ENCODE peak calls at places on chromosomes 7 and 10, in six cellular contexts. W is neuronal stem cell, R is colonic mucosa, G is pancreas, J is mammary epithelial cell, U is epithelial cell of esophagus. O is an unnamed sample.

GRCh38 chr10:106780593-106781088 is 383.9 kb downstream of the SORCS1 start:
- DNase-seq in W (no peak), R (no peak), G (no peak), J (no peak), U (no peak), O (no peak)

GRCh38 chr10:128025951-128026350 is 100.3 kb downstream of the MKI67 start:
- DNase-seq in W (no peak), R (no peak), G (no peak), J (no peak), U (no peak), O (no peak)

GRCh38 chr10:98664329-98665042 is 217.8 kb upstream of the HPS1 start:
- DNase-seq in W (no peak), R (peak; percentile 19), G (no peak), J (peak; percentile 16), U (peak; percentile 52), O (no peak)

GRCh38 chr10:124543146-124543545 is 81.5 kb downstream of the LHPP start:
- DNase-seq in W (no peak), R (no peak), G (peak; percentile 64), J (no peak), U (no peak), O (no peak)

GRCh38 chr10:124685251-124685650 is 58.9 kb downstream of the FAM53B start:
- DNase-seq in W (no peak), R (no peak), G (peak; percentile 47), J (no peak), U (no peak), O (no peak)

GRCh38 chr10:100653957-100654834 is 91.2 kb upstream of the PAX2 start:
- DNase-seq in W (no peak), R (no peak), G (no peak), J (no peak), U (no peak), O (no peak)

GRCh38 chr7:102321351-102322201 is 34.7 kb downstream of the SPDYE6 start:
- DNase-seq in W (no peak), R (peak; percentile 20), G (peak; percentile 57), J (no peak), U (peak; percentile 33), O (no peak)

GRCh38 chr10:68348265-68348741 is 15.6 kb upstream of the PBLD start:
- DNase-seq in W (no peak), R (peak; percentile 58), G (no peak), J (peak; percentile 27), U (peak; percentile 61), O (no peak)

GRCh38 chr10:61760943-61761824 is 98.5 kb downstream of the CABCOCO1 start:
- DNase-seq in W (no peak), R (no peak), G (no peak), J (peak; percentile 74), U (peak; percentile 68), O (no peak)

GRCh38 chr10:31697271-31698168 is 231.1 kb downstream of the ARHGAP12 start:
- DNase-seq in W (no peak), R (peak; percentile 55), G (no peak), J (no peak), U (no peak), O (peak; percentile 97)

GRCh38 chr10:17214991-17215781 is 12.9 kb upstream of the VIM start:
- DNase-seq in W (no peak), R (no peak), G (no peak), J (peak; percentile 48), U (peak; percentile 81), O (no peak)

GRCh38 chr7:157975401-157976372 is 611.9 kb downstream of the PTPRN2 start:
- DNase-seq in W (no peak), R (no peak), G (no peak), J (no peak), U (no peak), O (no peak)

GRCh38 chr7:131909151-131909768 is 352.8 kb upstream of the PODXL start:
- DNase-seq in W (no peak), R (peak; percentile 25), G (peak; percentile 64), J (no peak), U (no peak), O (no peak)

GRCh38 chr7:47937065-47937687 is 11.1 kb downstream of the PKD1L1 start:
- DNase-seq in W (no peak), R (no peak), G (no peak), J (no peak), U (no peak), O (no peak)

GRCh38 chr10:46544989-46545791 is 11.3 kb downstream of the GPRIN2 start:
- DNase-seq in W (no peak), R (peak; percentile 24), G (peak; percentile 37), J (peak; percentile 44), U (peak; percentile 44), O (no peak)

GRCh38 chr7:105992888-105993287 is 29.8 kb downstream of the CDHR3 start:
- DNase-seq in W (no peak), R (no peak), G (no peak), J (no peak), U (no peak), O (no peak)

GRCh38 chr7:57403601-57404342 is 46.2 kb upstream of the ZNF716 start:
- DNase-seq in W (no peak), R (no peak), G (peak; percentile 60), J (no peak), U (no peak), O (no peak)

GRCh38 chr10:110842305-110842952 is 29.3 kb upstream of the PDCD4 start:
- DNase-seq in W (no peak), R (no peak), G (no peak), J (no peak), U (no peak), O (no peak)

GRCh38 chr7:51290702-51291290 is 25.8 kb downstream of the COBL start:
- DNase-seq in W (no peak), R (peak; percentile 61), G (no peak), J (no peak), U (no peak), O (peak; percentile 87)

GRCh38 chr10:121998462-121998861 is 9.5 kb downstream of the TACC2 start:
- DNase-seq in W (no peak), R (no peak), G (no peak), J (no peak), U (no peak), O (no peak)

GRCh38 chr10:121999301-121999700 is 10.3 kb downstream of the TACC2 start:
- DNase-seq in W (no peak), R (no peak), G (no peak), J (no peak), U (no peak), O (no peak)

GRCh38 chr10:121988361-121989324 is at the start of gene TACC2:
- DNase-seq in W (no peak), R (no peak), G (no peak), J (no peak), U (peak; percentile 28), O (no peak)

GRCh38 chr10:121990015-121990677 is 1.2 kb downstream of the TACC2 start:
- DNase-seq in W (no peak), R (peak; percentile 69), G (no peak), J (no peak), U (no peak), O (no peak)

DNA sequence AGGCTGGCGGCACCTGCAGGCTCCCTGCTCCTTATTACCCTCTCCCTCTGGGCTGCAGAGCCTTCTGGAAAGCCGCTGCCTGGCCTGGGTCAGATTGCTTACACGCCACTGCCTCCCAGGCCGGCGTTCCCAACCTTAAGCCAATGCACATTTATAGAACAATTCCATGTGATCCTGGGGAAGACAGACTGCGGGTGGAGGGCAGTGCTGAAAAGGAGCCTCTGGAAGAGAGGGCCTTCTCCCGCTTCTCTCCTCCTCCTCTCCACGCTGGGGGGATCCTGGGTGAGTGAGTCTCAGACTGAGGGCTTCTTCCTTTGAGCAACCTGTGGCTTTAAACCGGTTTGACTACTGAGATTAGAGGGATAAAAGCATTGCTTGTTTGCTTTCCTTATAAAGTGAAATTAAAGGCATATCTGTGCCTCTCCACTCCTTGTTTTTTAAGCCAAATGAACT is 5.5 kb downstream of the TACC2 start:
- DNase-seq in W (no peak), R (peak; percentile 74), G (peak; percentile 79), J (peak; percentile 56), U (peak; percentile 66), O (no peak)
- H3K4me3 ChIP-seq in W (no peak overlapping the region), R (no peak overlapping the region), G (peak overlapping the region; percentile 3), J (no peak overlapping the region), U (peak overlapping the region; percentile 19), O (peak overlapping the region; percentile 39)

GRCh38 chr10:92042541-92042940 is 119.0 kb downstream of the BTAF1 start:
- DNase-seq in W (no peak), R (no peak), G (no peak), J (no peak), U (no peak), O (no peak)

GRCh38 chr10:92047215-92047614 is 123.6 kb downstream of the BTAF1 start:
- DNase-seq in W (no peak), R (no peak), G (no peak), J (no peak), U (no peak), O (no peak)

GRCh38 chr10:92045641-92046106 is 122.1 kb downstream of the BTAF1 start:
- DNase-seq in W (no peak), R (no peak), G (peak; percentile 64), J (no peak), U (no peak), O (no peak)
- H3K4me3 ChIP-seq in W (no peak overlapping the region), R (no peak overlapping the region), G (no peak overlapping the region), J (no peak overlapping the region), U (no peak overlapping the region), O (no peak overlapping the region)

GRCh38 chr10:120963587-120964220 is 112.5 kb downstream of the WDR11 start:
- DNase-seq in W (no peak), R (no peak), G (no peak), J (no peak), U (no peak), O (no peak)

GRCh38 chr10:120961720-120962259 is 110.6 kb downstream of the WDR11 start:
- DNase-seq in W (no peak), R (no peak), G (no peak), J (no peak), U (no peak), O (no peak)

GRCh38 chr10:120966657-120967045 is 115.5 kb downstream of the WDR11 start:
- DNase-seq in W (no peak), R (no peak), G (no peak), J (no peak), U (no peak), O (no peak)

GRCh38 chr10:120963053-120963533 is 111.9 kb downstream of the WDR11 start:
- DNase-seq in W (peak; percentile 46), R (peak; percentile 31), G (no peak), J (no peak), U (peak; percentile 58), O (no peak)

DNA sequence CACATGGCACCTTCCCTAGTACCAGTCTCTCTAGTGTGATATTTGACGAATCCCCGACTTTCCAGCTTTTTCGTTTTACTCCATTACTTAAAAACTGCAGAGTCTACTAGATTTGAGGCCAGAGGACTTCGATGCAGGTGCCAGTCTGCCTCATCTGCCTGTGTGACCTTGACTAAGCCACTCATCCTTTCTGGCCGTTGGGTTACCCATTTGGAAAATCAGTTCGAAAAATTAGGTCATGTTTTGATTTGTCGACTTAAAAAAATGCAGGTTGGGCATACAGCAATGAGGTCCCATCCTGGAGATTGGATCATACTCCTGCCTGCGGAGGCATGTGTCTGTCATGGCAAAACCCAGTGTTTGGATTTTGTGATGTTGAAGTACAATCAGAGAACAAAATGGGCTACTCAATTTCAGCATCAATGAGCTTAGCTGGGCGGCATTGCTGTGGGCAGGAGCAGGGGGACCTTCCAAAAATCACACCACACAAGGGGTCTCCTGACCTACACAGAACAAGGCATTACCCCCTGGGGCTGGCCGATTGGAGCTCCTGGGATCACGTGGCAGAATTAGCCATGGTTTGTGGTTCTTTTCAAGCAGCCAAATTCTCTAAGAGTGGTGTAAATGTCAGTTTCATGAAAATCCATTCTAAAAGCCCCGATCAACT is 111.4 kb downstream of the WDR11 start:
- DNase-seq in W (no peak), R (no peak), G (no peak), J (no peak), U (peak; percentile 33), O (no peak)
- H3K4me3 ChIP-seq in W (no peak overlapping the region), R (no peak overlapping the region), G (no peak overlapping the region), J (no peak overlapping the region), U (no peak overlapping the region), O (no peak overlapping the region)

GRCh38 chr7:77907281-77907680 is 108.7 kb downstream of the PHTF2 start:
- DNase-seq in W (no peak), R (no peak), G (no peak), J (no peak), U (no peak), O (no peak)
- H3K4me3 ChIP-seq in W (no peak overlapping the region), R (no peak overlapping the region), G (no peak overlapping the region), J (no peak overlapping the region), U (no peak overlapping the region), O (no peak overlapping the region)

O was measured in esophagus muscularis mucosa.